ENCODE peak calls at places on chromosomes 4 and X, in four cellular contexts. B is stimulated activated CD8-positive, alpha-beta memory T cell treated with anti-CD3 and anti-CD28 coated beads, Interleukin-4, amount 100 ng/mL, for 24 hours; Y is WERI-Rb-1; R is Kasumi-1. J is an unnamed sample.

GRCh38 chr4:15544196-15544730 is 74.6 kb downstream of the CC2D2A start:
- DNase-seq in B (no peak), R (no peak), Y (no peak), J (no peak)

GRCh38 chr4:5863461-5864113 is 29.3 kb downstream of the CRMP1 start:
- DNase-seq in B (peak), Y (no peak), R (peak), J (no peak)

GRCh38 chrX:23332101-23332887 is 2.4 kb upstream of the PTCHD1 start:
- DNase-seq in B (no peak), R (no peak), Y (no peak), J (no peak)

GRCh38 chrX:12197030-12197429 is 58.8 kb downstream of the FRMPD4 start:
- DNase-seq in Y (no peak), R (no peak), B (no peak), J (no peak)

GRCh38 chr4:47615385-47615784 is 130.3 kb downstream of the ATP10D start:
- DNase-seq in R (no peak), Y (no peak), B (no peak), J (no peak)

GRCh38 chrX:23737413-23737812 is 5.7 kb downstream of the ACOT9 start:
- DNase-seq in B (no peak), R (no peak), Y (no peak), J (no peak)

GRCh38 chr4:6695660-6696581 is 2.2 kb downstream of the S100P start:
- DNase-seq in B (no peak), R (peak), Y (no peak), J (no peak)

GRCh38 chr4:189204616-189205015 is 736.1 kb upstream of the FRG1 start:
- DNase-seq in B (no peak), R (no peak), Y (no peak), J (no peak)

GRCh38 chr4:53196195-53196641 is 169.6 kb downstream of the SCFD2 start:
- DNase-seq in Y (peak), B (no peak), R (no peak), J (no peak)

GRCh38 chrX:133847595-133847994 is 137.8 kb downstream of the GPC3 start:
- DNase-seq in R (no peak), Y (no peak), B (no peak), J (no peak)

GRCh38 chrX:154408659-154409221 is 314 bp downstream of the DNASE1L1 start:
- DNase-seq in R (no peak), B (no peak), Y (no peak), J (no peak)

GRCh38 chr4:151719045-151719743 is 41.6 kb downstream of the GATB start:
- DNase-seq in B (no peak), Y (no peak), R (no peak), J (no peak)

GRCh38 chr4:142984871-142985585 is 138.9 kb upstream of the INPP4B start:
- DNase-seq in Y (no peak), B (no peak), R (peak), J (no peak)

GRCh38 chrX:10414872-10415703 is 205.3 kb downstream of the MID1 start:
- DNase-seq in R (no peak), Y (no peak), B (no peak), J (no peak)

GRCh38 chr4:144174401-144175067 is 34.0 kb upstream of the GYPA start:
- DNase-seq in B (no peak), R (peak), Y (no peak), J (no peak)

GRCh38 chr4:132488555-132488954 is 660.5 kb upstream of the PCDH10 start:
- DNase-seq in R (no peak), B (no peak), Y (no peak), J (no peak)

GRCh38 chr4:6772223-6772928 is 10.2 kb upstream of the KIAA0232 start:
- DNase-seq in R (no peak), Y (no peak), B (no peak), J (no peak)

GRCh38 chr4:101953949-101954348 is 163.4 kb downstream of the BANK1 start:
- DNase-seq in Y (no peak), R (no peak), B (no peak), J (no peak)

GRCh38 chrX:150240643-150240970 is 122.5 kb upstream of the MAMLD1 start:
- DNase-seq in R (no peak), B (no peak), Y (no peak), J (no peak)

GRCh38 chr4:114378306-114378903 is 220.2 kb upstream of the UGT8 start:
- DNase-seq in R (peak), B (no peak), Y (no peak), J (no peak)

GRCh38 chr4:119629142-119629471 is 503 bp upstream of the PDE5A start:
- DNase-seq in R (no peak), Y (no peak), B (no peak), J (no peak)

GRCh38 chrX:106415276-106415895 is 196.4 kb upstream of the RADX start:
- DNase-seq in R (peak), B (no peak), Y (peak), J (no peak)

GRCh38 chr4:148961526-148961925 is 519.3 kb upstream of the NR3C2 start:
- DNase-seq in B (no peak), R (no peak), Y (no peak), J (no peak)

GRCh38 chr4:121998024-121998423 is 46.2 kb upstream of the TRPC3 start:
- DNase-seq in Y (peak), B (no peak), R (no peak), J (no peak)

GRCh38 chrX:10769696-10770619 is 149.6 kb upstream of the MID1 start:
- DNase-seq in B (no peak), R (no peak), Y (no peak), J (peak)

GRCh38 chrX:12894074-12894691 is 12.2 kb upstream of the TLR8 start:
- DNase-seq in B (peak), R (peak), Y (peak), J (no peak)

GRCh38 chr4:140756292-140757219 is at the start of gene TBC1D9:
- DNase-seq in B (no peak), R (peak), Y (peak), J (peak)

GRCh38 chr4:182221987-182222386 is 21.2 kb upstream of the TENM3 start:
- DNase-seq in Y (no peak), R (no peak), B (no peak), J (no peak)

GRCh38 chrX:1165535-1166196 is 46.8 kb downstream of the CRLF2 start:
- DNase-seq in R (no peak), Y (no peak), B (no peak), J (no peak)

GRCh38 chr4:72286185-72286584 is 254.4 kb downstream of the NPFFR2 start:
- DNase-seq in B (no peak), R (peak), Y (no peak), J (no peak)

GRCh38 chr4:146567396-146567795 is 45.7 kb upstream of the SLC10A7 start:
- DNase-seq in B (no peak), R (no peak), Y (no peak), J (no peak)

GRCh38 chrX:20517565-20517964 is 250.9 kb upstream of the RPS6KA3 start:
- DNase-seq in Y (no peak), R (no peak), B (no peak), J (no peak)

J was measured in NCI-H2081 treated with DMSO at 0.1 percent for 48 hours.